ENCODE peak calls at places on chromosomes 2 and 18, in seven cellular contexts. D is effector CD4-positive, alpha-beta T cell; P is HFF-Myc; A is stimulated activated CD4-positive, alpha-beta T cell treated with anti-CD3 and anti-CD28 coated beads, TNF-alpha, amount 100 ng/mL, for 48 hours; R is A549; M is dermis microvascular lymphatic vessel endothelial cell; B is CD4-positive, alpha-beta T cell. I is an unnamed sample.

GRCh38 chr2:113184531-113185230 is 10.9 kb downstream of the PSD4 start:
- DNase-seq in D (no peak), P (no peak), A (no peak), R (no peak), M (no peak), B (no peak), I (no peak)

GRCh38 chr2:165902929-165903328 is 50.6 kb downstream of the TTC21B start:
- DNase-seq in D (no peak), P (peak), A (no peak), R (no peak), M (peak), B (no peak), I (no peak)

GRCh38 chr2:106868199-106868598 is 17.8 kb downstream of the ST6GAL2 start:
- DNase-seq in D (no peak), P (no peak), A (no peak), R (no peak), M (no peak), B (no peak), I (no peak)

GRCh38 chr2:5453648-5454390 is 238.4 kb upstream of the SOX11 start:
- DNase-seq in D (no peak), P (no peak), A (no peak), R (no peak), M (no peak), B (no peak), I (no peak)

GRCh38 chr18:245282-245847 is 22.5 kb downstream of the THOC1 start:
- DNase-seq in D (no peak), P (no peak), A (no peak), R (no peak), M (no peak), B (no peak), I (no peak)

GRCh38 chr2:213119061-213119809 is 32.2 kb downstream of the IKZF2 start:
- DNase-seq in D (no peak), P (no peak), A (no peak), R (no peak), M (no peak), B (no peak), I (peak)

GRCh38 chr18:5515007-5515744 is 28.6 kb downstream of the EPB41L3 start:
- DNase-seq in D (no peak), P (no peak), A (no peak), R (no peak), M (no peak), B (no peak), I (no peak)

GRCh38 chr2:207156451-207157161 is 9.1 kb downstream of the KLF7 start:
- DNase-seq in D (no peak), P (no peak), A (no peak), R (no peak), M (no peak), B (no peak), I (no peak)

GRCh38 chr2:205721057-205721767 is 38.9 kb downstream of the NRP2 start:
- DNase-seq in D (no peak), P (no peak), A (no peak), R (no peak), M (no peak), B (no peak), I (no peak)

GRCh38 chr2:120539937-120540718 is 194.2 kb downstream of the INHBB start:
- DNase-seq in D (no peak), P (peak), A (no peak), R (peak), M (no peak), B (no peak), I (peak)

GRCh38 chr2:142756430-142756829 is 121.0 kb upstream of the KYNU start:
- DNase-seq in D (no peak), P (no peak), A (no peak), R (no peak), M (no peak), B (no peak), I (no peak)

GRCh38 chr18:51385270-51385669 is 187.8 kb upstream of the MEX3C start:
- DNase-seq in D (no peak), P (no peak), A (no peak), R (no peak), M (no peak), B (no peak), I (no peak)

GRCh38 chr18:57331718-57332117 is 20.6 kb upstream of the ST8SIA3 start:
- DNase-seq in D (no peak), P (no peak), A (no peak), R (no peak), M (no peak), B (no peak), I (no peak)

GRCh38 chr18:42310956-42311355 is 355.9 kb downstream of the PIK3C3 start:
- DNase-seq in D (no peak), P (no peak), A (no peak), R (no peak), M (no peak), B (no peak), I (no peak)

I was measured in AG04449.